ENCODE peak calls at places on chromosomes 7 and 10, in ten cellular contexts. One of them, this sample, is unnamed.
A peak's percentile ranks its signal among the peaks of the same experiment; 100 is the strongest.

GRCh38 chr7:128405345-128406146 is 4.2 kb downstream of the IMPDH1 start:
- DNase-seq in body of pancreas: peak; percentile 29
- DNase-seq in naive B cell: peak; percentile 59
- DNase-seq in right cardiac atrium: peak; percentile 65
- DNase-seq in NCI-H82: peak; percentile 80
- DNase-seq in Daoy: peak; percentile 82
- DNase-seq in HTR-8/SVneo: no peak
- DNase-seq in germinal center: peak; percentile 82
- DNase-seq in AG04450: no peak
- DNase-seq in AG04449: no peak
- DNase-seq in this sample: peak; percentile 69

GRCh38 chr7:120864146-120864920 is 6.4 kb upstream of the TSPAN12 start:
- DNase-seq in AG04450: no peak
- DNase-seq in HTR-8/SVneo: no peak
- DNase-seq in germinal center: no peak
- DNase-seq in Daoy: no peak
- DNase-seq in naive B cell: no peak
- DNase-seq in right cardiac atrium: no peak
- DNase-seq in AG04449: no peak
- DNase-seq in NCI-H82: peak; percentile 21
- DNase-seq in body of pancreas: no peak
- DNase-seq in this sample: no peak

GRCh38 chr10:132516771-132517725 is 20.5 kb upstream of the INPP5A start:
- DNase-seq in germinal center: no peak
- DNase-seq in AG04450: peak; percentile 91
- DNase-seq in HTR-8/SVneo: peak; percentile 94
- DNase-seq in right cardiac atrium: peak; percentile 96
- DNase-seq in NCI-H82: no peak
- DNase-seq in naive B cell: no peak
- DNase-seq in body of pancreas: peak; percentile 91
- DNase-seq in Daoy: peak; percentile 89
- DNase-seq in AG04449: peak; percentile 81
- DNase-seq in this sample: no peak

GRCh38 chr10:124570646-124571045 is 109.0 kb downstream of the LHPP start:
- DNase-seq in NCI-H82: no peak
- DNase-seq in Daoy: no peak
- DNase-seq in AG04450: no peak
- DNase-seq in germinal center: no peak
- DNase-seq in AG04449: no peak
- DNase-seq in HTR-8/SVneo: no peak
- DNase-seq in naive B cell: no peak
- DNase-seq in body of pancreas: no peak
- DNase-seq in right cardiac atrium: no peak
- DNase-seq in this sample: no peak

GRCh38 chr10:110993024-110993693 is 73.8 kb downstream of the SHOC2 start:
- DNase-seq in body of pancreas: no peak
- DNase-seq in HTR-8/SVneo: peak; percentile 7
- DNase-seq in germinal center: no peak
- DNase-seq in Daoy: peak; percentile 34
- DNase-seq in NCI-H82: no peak
- DNase-seq in right cardiac atrium: no peak
- DNase-seq in AG04450: peak; percentile 53
- DNase-seq in naive B cell: no peak
- DNase-seq in AG04449: peak; percentile 59
- DNase-seq in this sample: no peak

GRCh38 chr10:107899663-107900062 is 735.2 kb upstream of the SORCS1 start:
- DNase-seq in body of pancreas: no peak
- DNase-seq in germinal center: no peak
- DNase-seq in AG04449: no peak
- DNase-seq in Daoy: no peak
- DNase-seq in HTR-8/SVneo: no peak
- DNase-seq in AG04450: no peak
- DNase-seq in NCI-H82: no peak
- DNase-seq in right cardiac atrium: no peak
- DNase-seq in naive B cell: no peak
- DNase-seq in this sample: no peak

GRCh38 chr10:44647877-44648542 is 263.1 kb upstream of the CXCL12 start:
- DNase-seq in right cardiac atrium: no peak
- DNase-seq in germinal center: no peak
- DNase-seq in AG04449: peak; percentile 66
- DNase-seq in body of pancreas: peak; percentile 62
- DNase-seq in NCI-H82: no peak
- DNase-seq in Daoy: peak; percentile 12
- DNase-seq in AG04450: peak; percentile 71
- DNase-seq in naive B cell: no peak
- DNase-seq in HTR-8/SVneo: no peak
- DNase-seq in this sample: no peak

GRCh38 chr10:103659674-103660363 is 166.3 kb downstream of the NEURL1 start:
- DNase-seq in body of pancreas: peak; percentile 87
- DNase-seq in Daoy: peak; percentile 90
- DNase-seq in naive B cell: peak; percentile 51
- DNase-seq in AG04450: peak; percentile 69
- DNase-seq in AG04449: peak; percentile 53
- DNase-seq in right cardiac atrium: peak; percentile 72
- DNase-seq in HTR-8/SVneo: peak; percentile 60
- DNase-seq in NCI-H82: no peak
- DNase-seq in germinal center: peak; percentile 80
- DNase-seq in this sample: peak; percentile 60

GRCh38 chr7:149859881-149860280 is 13.9 kb upstream of the ATP6V0E2 start:
- DNase-seq in AG04450: no peak
- DNase-seq in HTR-8/SVneo: no peak
- DNase-seq in germinal center: no peak
- DNase-seq in body of pancreas: no peak
- DNase-seq in right cardiac atrium: no peak
- DNase-seq in naive B cell: no peak
- DNase-seq in NCI-H82: no peak
- DNase-seq in Daoy: no peak
- DNase-seq in AG04449: no peak
- DNase-seq in this sample: no peak

GRCh38 chr7:131274986-131275385 is 52.7 kb upstream of the MKLN1 start:
- DNase-seq in right cardiac atrium: no peak
- DNase-seq in body of pancreas: no peak
- DNase-seq in HTR-8/SVneo: no peak
- DNase-seq in NCI-H82: no peak
- DNase-seq in AG04450: no peak
- DNase-seq in AG04449: no peak
- DNase-seq in germinal center: no peak
- DNase-seq in Daoy: no peak
- DNase-seq in naive B cell: no peak
- DNase-seq in this sample: no peak

GRCh38 chr7:87759511-87759910 is 116.6 kb downstream of the SLC25A40 start:
- DNase-seq in NCI-H82: no peak
- DNase-seq in body of pancreas: no peak
- DNase-seq in AG04449: no peak
- DNase-seq in HTR-8/SVneo: no peak
- DNase-seq in right cardiac atrium: no peak
- DNase-seq in Daoy: no peak
- DNase-seq in naive B cell: no peak
- DNase-seq in germinal center: no peak
- DNase-seq in AG04450: no peak
- DNase-seq in this sample: no peak

GRCh38 chr10:51724038-51724437 is 24.6 kb upstream of the CSTF2T start:
- DNase-seq in body of pancreas: no peak
- DNase-seq in AG04449: no peak
- DNase-seq in HTR-8/SVneo: no peak
- DNase-seq in NCI-H82: no peak
- DNase-seq in naive B cell: no peak
- DNase-seq in germinal center: no peak
- DNase-seq in right cardiac atrium: no peak
- DNase-seq in Daoy: no peak
- DNase-seq in AG04450: no peak
- DNase-seq in this sample: no peak

GRCh38 chr7:157211710-157212109 is 73.0 kb downstream of the UBE3C start:
- DNase-seq in AG04449: peak; percentile 75
- DNase-seq in NCI-H82: peak; percentile 44
- DNase-seq in body of pancreas: peak; percentile 43
- DNase-seq in naive B cell: no peak
- DNase-seq in AG04450: peak; percentile 72
- DNase-seq in germinal center: no peak
- DNase-seq in Daoy: peak; percentile 81
- DNase-seq in HTR-8/SVneo: no peak
- DNase-seq in right cardiac atrium: no peak
- DNase-seq in this sample: no peak

GRCh38 chr7:41643616-41644015 is 59.3 kb downstream of the INHBA start:
- DNase-seq in AG04450: no peak
- DNase-seq in germinal center: no peak
- DNase-seq in NCI-H82: no peak
- DNase-seq in Daoy: no peak
- DNase-seq in AG04449: no peak
- DNase-seq in HTR-8/SVneo: no peak
- DNase-seq in body of pancreas: no peak
- DNase-seq in naive B cell: no peak
- DNase-seq in right cardiac atrium: no peak
- DNase-seq in this sample: no peak

GRCh38 chr7:90411510-90411909 is 8.2 kb downstream of the CLDN12 start:
- DNase-seq in right cardiac atrium: no peak
- DNase-seq in body of pancreas: no peak
- DNase-seq in Daoy: peak; percentile 10
- DNase-seq in AG04449: no peak
- DNase-seq in germinal center: no peak
- DNase-seq in AG04450: no peak
- DNase-seq in HTR-8/SVneo: no peak
- DNase-seq in NCI-H82: no peak
- DNase-seq in naive B cell: no peak
- DNase-seq in this sample: no peak

GRCh38 chr7:106041140-106041717 is 70.9 kb downstream of the SYPL1 start:
- DNase-seq in AG04450: no peak
- DNase-seq in naive B cell: no peak
- DNase-seq in body of pancreas: peak; percentile 36
- DNase-seq in AG04449: no peak
- DNase-seq in NCI-H82: peak; percentile 82
- DNase-seq in germinal center: peak; percentile 79
- DNase-seq in Daoy: peak; percentile 68
- DNase-seq in HTR-8/SVneo: peak; percentile 48
- DNase-seq in right cardiac atrium: no peak
- DNase-seq in this sample: peak; percentile 53

GRCh38 chr7:105369944-105370343 is 18.8 kb downstream of the SRPK2 start:
- DNase-seq in right cardiac atrium: no peak
- DNase-seq in body of pancreas: no peak
- DNase-seq in germinal center: no peak
- DNase-seq in NCI-H82: no peak
- DNase-seq in HTR-8/SVneo: no peak
- DNase-seq in naive B cell: no peak
- DNase-seq in AG04449: no peak
- DNase-seq in Daoy: no peak
- DNase-seq in AG04450: no peak
- DNase-seq in this sample: no peak